ENCODE peak calls at places on chromosomes 6 and 20, in six cellular contexts. Y is prostate gland, B is A673, A is NCI-H2171 treated with DMSO at 0.1 percent for 48 hours, D is GM20000, Z is HEK293T. X is an unnamed sample.

GRCh38 chr6:39496951-39497350 is 174.4 kb upstream of the KCNK16 start:
- DNase-seq in Y (peak; percentile 10), B (no peak), A (no peak), D (no peak), Z (no peak), X (no peak)

GRCh38 chr6:89379281-89379680 is 26.8 kb upstream of the UBE2J1 start:
- DNase-seq in Y (no peak), B (no peak), A (peak; percentile 13), D (no peak), Z (no peak), X (no peak)

GRCh38 chr6:40733290-40733689 is 146.1 kb upstream of the LRFN2 start:
- DNase-seq in Y (no peak), B (peak; percentile 19), A (no peak), D (no peak), Z (no peak), X (no peak)

GRCh38 chr6:165615629-165616028 is 47.4 kb downstream of the PDE10A start:
- DNase-seq in Y (no peak), B (no peak), A (no peak), D (no peak), Z (no peak), X (no peak)

GRCh38 chr20:62583424-62583920 is 58.8 kb upstream of the SLCO4A1 start:
- DNase-seq in Y (no peak), B (no peak), A (no peak), D (no peak), Z (no peak), X (no peak)

GRCh38 chr6:36544228-36544627 is 3.1 kb downstream of the STK38 start:
- DNase-seq in Y (no peak), B (no peak), A (no peak), D (peak; percentile 36), Z (no peak), X (no peak)

GRCh38 chr6:106974337-106974998 is at the start of gene CD24:
- DNase-seq in Y (peak; percentile 49), B (no peak), A (peak; percentile 73), D (peak; percentile 21), Z (peak; percentile 22), X (peak; percentile 63)

GRCh38 chr20:45325367-45325766 is 17.3 kb upstream of the MATN4 start:
- DNase-seq in Y (no peak), B (no peak), A (no peak), D (no peak), Z (no peak), X (no peak)

GRCh38 chr20:8067082-8067481 is 47.5 kb upstream of the TMX4 start:
- DNase-seq in Y (no peak), B (no peak), A (no peak), D (no peak), Z (no peak), X (no peak)

GRCh38 chr6:21264288-21264818 is 329.2 kb upstream of the SOX4 start:
- DNase-seq in Y (no peak), B (peak; percentile 37), A (no peak), D (peak; percentile 9), Z (peak; percentile 42), X (peak; percentile 94)

GRCh38 chr20:1841554-1842140 is 53.6 kb upstream of the SIRPA start:
- DNase-seq in Y (peak; percentile 37), B (peak; percentile 43), A (peak; percentile 48), D (no peak), Z (no peak), X (no peak)

GRCh38 chr20:14830466-14830865 is 493.1 kb upstream of the FLRT3 start:
- DNase-seq in Y (no peak), B (no peak), A (peak; percentile 92), D (peak; percentile 25), Z (no peak), X (no peak)

GRCh38 chr6:101402618-101403002 is 9.1 kb downstream of the GRIK2 start:
- DNase-seq in Y (no peak), B (no peak), A (peak; percentile 23), D (no peak), Z (no peak), X (peak; percentile 51)

GRCh38 chr6:37131104-37131959 is 38.6 kb upstream of the PIM1 start:
- DNase-seq in Y (peak; percentile 38), B (no peak), A (no peak), D (no peak), Z (no peak), X (peak; percentile 54)

GRCh38 chr6:160154471-160154870 is 32.9 kb downstream of the SLC22A1 start:
- DNase-seq in Y (no peak), B (no peak), A (no peak), D (no peak), Z (no peak), X (no peak)

GRCh38 chr6:12485226-12485764 is 195.1 kb downstream of the EDN1 start:
- DNase-seq in Y (no peak), B (no peak), A (no peak), D (no peak), Z (no peak), X (no peak)

GRCh38 chr20:19735446-19735845 is 22.6 kb upstream of the RIN2 start:
- DNase-seq in Y (peak; percentile 15), B (peak; percentile 96), A (peak; percentile 99), D (no peak), Z (peak; percentile 19), X (peak; percentile 52)

X was measured in NCI-H2227 treated with DMSO at 0.1 percent for 48 hours.